ENCODE peak calls at places on chromosomes 11 and 22, in six cellular contexts. One of them, this sample, is unnamed.

GRCh38 chr11:126700773-126701554 is 299.6 kb downstream of the KIRREL3 start:
- DNase-seq in astrocyte of the spinal cord: no peak
- DNase-seq in fibroblast of mammary gland: no peak
- DNase-seq in AG10803: peak; percentile 66
- DNase-seq in sigmoid colon: no peak
- DNase-seq in spleen: no peak
- DNase-seq in this sample: no peak

GRCh38 chr11:86360775-86361395 is 13.8 kb upstream of the CCDC81 start:
- DNase-seq in sigmoid colon: no peak
- DNase-seq in fibroblast of mammary gland: peak; percentile 68
- DNase-seq in AG10803: peak; percentile 61
- DNase-seq in spleen: no peak
- DNase-seq in astrocyte of the spinal cord: peak; percentile 67
- DNase-seq in this sample: peak; percentile 52

GRCh38 chr22:26168199-26168915 is 905 bp upstream of the SEZ6L start:
- DNase-seq in astrocyte of the spinal cord: no peak
- DNase-seq in sigmoid colon: no peak
- DNase-seq in spleen: no peak
- DNase-seq in AG10803: no peak
- DNase-seq in fibroblast of mammary gland: no peak
- DNase-seq in this sample: no peak

GRCh38 chr22:40397436-40397835 is 27.0 kb downstream of the SGSM3 start:
- DNase-seq in spleen: no peak
- DNase-seq in astrocyte of the spinal cord: peak; percentile 38
- DNase-seq in fibroblast of mammary gland: no peak
- DNase-seq in AG10803: no peak
- DNase-seq in sigmoid colon: no peak
- DNase-seq in this sample: no peak

GRCh38 chr22:32106930-32107329 is 52.2 kb downstream of the C22orf42 start:
- DNase-seq in spleen: no peak
- DNase-seq in astrocyte of the spinal cord: peak; percentile 9
- DNase-seq in sigmoid colon: no peak
- DNase-seq in AG10803: no peak
- DNase-seq in fibroblast of mammary gland: peak; percentile 5
- DNase-seq in this sample: no peak

GRCh38 chr11:59918987-59919589 is 19.1 kb upstream of the OOSP1 start:
- DNase-seq in fibroblast of mammary gland: peak; percentile 23
- DNase-seq in AG10803: peak; percentile 49
- DNase-seq in sigmoid colon: no peak
- DNase-seq in astrocyte of the spinal cord: peak; percentile 38
- DNase-seq in spleen: no peak
- DNase-seq in this sample: peak; percentile 67

GRCh38 chr22:28111501-28111900 is 192.4 kb upstream of the PITPNB start:
- DNase-seq in fibroblast of mammary gland: peak; percentile 49
- DNase-seq in sigmoid colon: no peak
- DNase-seq in astrocyte of the spinal cord: no peak
- DNase-seq in AG10803: peak; percentile 60
- DNase-seq in spleen: no peak
- DNase-seq in this sample: peak; percentile 8

GRCh38 chr11:114084414-114084813 is 24.9 kb downstream of the ZBTB16 start:
- DNase-seq in sigmoid colon: peak; percentile 51
- DNase-seq in fibroblast of mammary gland: no peak
- DNase-seq in astrocyte of the spinal cord: no peak
- DNase-seq in spleen: no peak
- DNase-seq in AG10803: no peak
- DNase-seq in this sample: no peak

GRCh38 chr11:121578216-121579063 is 125.7 kb upstream of the SORL1-AS1 start:
- DNase-seq in spleen: no peak
- DNase-seq in AG10803: no peak
- DNase-seq in fibroblast of mammary gland: peak; percentile 73
- DNase-seq in sigmoid colon: no peak
- DNase-seq in astrocyte of the spinal cord: peak; percentile 10
- DNase-seq in this sample: no peak

GRCh38 chr11:96102664-96103068 is 178.8 kb upstream of the MTMR2 start:
- DNase-seq in spleen: no peak
- DNase-seq in fibroblast of mammary gland: peak; percentile 45
- DNase-seq in AG10803: peak; percentile 89
- DNase-seq in astrocyte of the spinal cord: peak; percentile 70
- DNase-seq in sigmoid colon: no peak
- DNase-seq in this sample: peak; percentile 58

GRCh38 chr11:57116654-57117053 is 65.1 kb upstream of the LRRC55 start:
- DNase-seq in sigmoid colon: no peak
- DNase-seq in fibroblast of mammary gland: peak; percentile 69
- DNase-seq in astrocyte of the spinal cord: peak; percentile 53
- DNase-seq in AG10803: peak; percentile 55
- DNase-seq in spleen: no peak
- DNase-seq in this sample: peak; percentile 64

GRCh38 chr11:7019500-7020182 is 505 bp downstream of the ZNF214 start:
- DNase-seq in AG10803: no peak
- DNase-seq in astrocyte of the spinal cord: peak; percentile 2
- DNase-seq in fibroblast of mammary gland: peak; percentile 18
- DNase-seq in sigmoid colon: peak; percentile 71
- DNase-seq in spleen: no peak
- DNase-seq in this sample: no peak

GRCh38 chr11:72972541-72973128 is 158.4 kb downstream of the ATG16L2 start:
- DNase-seq in fibroblast of mammary gland: peak; percentile 89
- DNase-seq in astrocyte of the spinal cord: no peak
- DNase-seq in sigmoid colon: no peak
- DNase-seq in spleen: no peak
- DNase-seq in AG10803: peak; percentile 67
- DNase-seq in this sample: peak; percentile 10

GRCh38 chr11:19766206-19766605 is 53.6 kb downstream of the NAV2 start:
- DNase-seq in spleen: no peak
- DNase-seq in astrocyte of the spinal cord: peak; percentile 32
- DNase-seq in fibroblast of mammary gland: peak; percentile 52
- DNase-seq in sigmoid colon: no peak
- DNase-seq in AG10803: no peak
- DNase-seq in this sample: peak; percentile 16

GRCh38 chr22:36385491-36386350 is 2.0 kb downstream of the MYH9 start:
- DNase-seq in fibroblast of mammary gland: peak; percentile 55
- DNase-seq in sigmoid colon: peak; percentile 90
- DNase-seq in astrocyte of the spinal cord: peak; percentile 30
- DNase-seq in AG10803: peak; percentile 63
- DNase-seq in spleen: peak; percentile 81
- DNase-seq in this sample: peak; percentile 70

GRCh38 chr11:76041208-76041607 is 165.1 kb downstream of the WNT11 start:
- DNase-seq in spleen: no peak
- DNase-seq in AG10803: no peak
- DNase-seq in fibroblast of mammary gland: no peak
- DNase-seq in sigmoid colon: no peak
- DNase-seq in astrocyte of the spinal cord: no peak
- DNase-seq in this sample: no peak
- TF ChIP-seq CTCF in spleen: no peak
- TF ChIP-seq CTCF in AG10803: no peak
- TF ChIP-seq CTCF in fibroblast of mammary gland: no peak
- TF ChIP-seq CTCF in sigmoid colon: no peak
- TF ChIP-seq CTCF in astrocyte of the spinal cord: no peak
- TF ChIP-seq CTCF in this sample: no peak

GRCh38 chr11:12122083-12122482 is 11.7 kb downstream of the MICAL2 start:
- DNase-seq in astrocyte of the spinal cord: no peak
- DNase-seq in sigmoid colon: no peak
- DNase-seq in fibroblast of mammary gland: no peak
- DNase-seq in AG10803: no peak
- DNase-seq in spleen: no peak
- DNase-seq in this sample: no peak
- TF ChIP-seq CTCF in astrocyte of the spinal cord: peak; percentile 47
- TF ChIP-seq CTCF in sigmoid colon: peak; percentile 29
- TF ChIP-seq CTCF in fibroblast of mammary gland: peak; percentile 38
- TF ChIP-seq CTCF in AG10803: peak; percentile 36
- TF ChIP-seq CTCF in spleen: no peak
- TF ChIP-seq CTCF in this sample: peak; percentile 72

GRCh38 chr22:24707477-24707816 is 67.1 kb downstream of the PIWIL3 start:
- DNase-seq in astrocyte of the spinal cord: no peak
- DNase-seq in spleen: no peak
- DNase-seq in AG10803: no peak
- DNase-seq in fibroblast of mammary gland: no peak
- DNase-seq in sigmoid colon: no peak
- DNase-seq in this sample: no peak
- TF ChIP-seq CTCF in astrocyte of the spinal cord: no peak
- TF ChIP-seq CTCF in spleen: no peak
- TF ChIP-seq CTCF in AG10803: no peak
- TF ChIP-seq CTCF in fibroblast of mammary gland: no peak
- TF ChIP-seq CTCF in sigmoid colon: no peak
- TF ChIP-seq CTCF in this sample: no peak

DNA sequence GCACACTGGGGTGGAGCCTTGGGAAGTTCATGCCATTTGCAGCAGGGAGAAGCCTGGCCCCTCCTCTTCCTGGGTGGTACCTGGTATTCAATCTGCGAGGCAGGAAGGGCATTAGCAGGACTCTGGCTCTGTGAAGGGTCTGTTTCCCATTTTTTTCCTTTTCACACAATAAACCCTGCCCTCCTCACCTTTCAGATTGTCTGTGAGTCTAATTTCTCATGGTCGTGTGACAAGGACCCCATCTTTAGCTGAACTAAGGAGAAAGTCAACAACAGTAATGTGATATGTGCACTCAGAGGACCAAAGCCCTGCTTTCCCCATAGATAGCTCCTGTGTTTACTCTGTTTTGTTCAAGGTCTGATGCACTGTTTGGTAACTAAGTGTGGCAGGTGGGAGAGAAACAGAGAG is 26.6 kb upstream of the CASP4 start:
- DNase-seq in spleen: no peak
- DNase-seq in sigmoid colon: no peak
- DNase-seq in AG10803: no peak
- DNase-seq in fibroblast of mammary gland: no peak
- DNase-seq in astrocyte of the spinal cord: no peak
- DNase-seq in this sample: no peak
- TF ChIP-seq CTCF in spleen: no peak
- TF ChIP-seq CTCF in sigmoid colon: no peak
- TF ChIP-seq CTCF in AG10803: no peak
- TF ChIP-seq CTCF in fibroblast of mammary gland: no peak
- TF ChIP-seq CTCF in astrocyte of the spinal cord: no peak
- TF ChIP-seq CTCF in this sample: no peak

GRCh38 chr11:45535033-45535432 is 130.4 kb downstream of the CHST1 start:
- DNase-seq in astrocyte of the spinal cord: no peak
- DNase-seq in sigmoid colon: no peak
- DNase-seq in spleen: no peak
- DNase-seq in fibroblast of mammary gland: no peak
- DNase-seq in AG10803: no peak
- DNase-seq in this sample: no peak
- TF ChIP-seq CTCF in astrocyte of the spinal cord: no peak
- TF ChIP-seq CTCF in sigmoid colon: no peak
- TF ChIP-seq CTCF in spleen: no peak
- TF ChIP-seq CTCF in fibroblast of mammary gland: no peak
- TF ChIP-seq CTCF in AG10803: no peak
- TF ChIP-seq CTCF in this sample: no peak

GRCh38 chr11:102266111-102266510 is 51.2 kb upstream of the BIRC3 start:
- DNase-seq in astrocyte of the spinal cord: no peak
- DNase-seq in fibroblast of mammary gland: peak; percentile 70
- DNase-seq in AG10803: peak; percentile 63
- DNase-seq in spleen: no peak
- DNase-seq in sigmoid colon: no peak
- DNase-seq in this sample: peak; percentile 44

GRCh38 chr11:102267602-102268001 is 49.7 kb upstream of the BIRC3 start:
- DNase-seq in fibroblast of mammary gland: peak; percentile 84
- DNase-seq in astrocyte of the spinal cord: peak; percentile 56
- DNase-seq in spleen: no peak
- DNase-seq in sigmoid colon: no peak
- DNase-seq in AG10803: peak; percentile 61
- DNase-seq in this sample: peak; percentile 78

GRCh38 chr11:102269927-102270326 is 47.4 kb upstream of the BIRC3 start:
- DNase-seq in spleen: no peak
- DNase-seq in astrocyte of the spinal cord: peak; percentile 69
- DNase-seq in fibroblast of mammary gland: peak; percentile 70
- DNase-seq in sigmoid colon: no peak
- DNase-seq in AG10803: peak; percentile 31
- DNase-seq in this sample: peak; percentile 73

GRCh38 chr11:102268985-102269470 is 48.3 kb upstream of the BIRC3 start:
- DNase-seq in spleen: no peak
- DNase-seq in sigmoid colon: no peak
- DNase-seq in AG10803: no peak
- DNase-seq in astrocyte of the spinal cord: no peak
- DNase-seq in fibroblast of mammary gland: no peak
- DNase-seq in this sample: no peak

GRCh38 chr11:102268083-102268984 is 49.0 kb upstream of the BIRC3 start:
- DNase-seq in sigmoid colon: peak; percentile 85
- DNase-seq in AG10803: peak; percentile 67
- DNase-seq in spleen: peak; percentile 90
- DNase-seq in astrocyte of the spinal cord: peak; percentile 65
- DNase-seq in fibroblast of mammary gland: peak; percentile 75
- DNase-seq in this sample: no peak
- TF ChIP-seq CTCF in sigmoid colon: no peak
- TF ChIP-seq CTCF in AG10803: peak; percentile 33
- TF ChIP-seq CTCF in spleen: no peak
- TF ChIP-seq CTCF in astrocyte of the spinal cord: peak; percentile 50
- TF ChIP-seq CTCF in fibroblast of mammary gland: peak; percentile 41
- TF ChIP-seq CTCF in this sample: no peak

DNA sequence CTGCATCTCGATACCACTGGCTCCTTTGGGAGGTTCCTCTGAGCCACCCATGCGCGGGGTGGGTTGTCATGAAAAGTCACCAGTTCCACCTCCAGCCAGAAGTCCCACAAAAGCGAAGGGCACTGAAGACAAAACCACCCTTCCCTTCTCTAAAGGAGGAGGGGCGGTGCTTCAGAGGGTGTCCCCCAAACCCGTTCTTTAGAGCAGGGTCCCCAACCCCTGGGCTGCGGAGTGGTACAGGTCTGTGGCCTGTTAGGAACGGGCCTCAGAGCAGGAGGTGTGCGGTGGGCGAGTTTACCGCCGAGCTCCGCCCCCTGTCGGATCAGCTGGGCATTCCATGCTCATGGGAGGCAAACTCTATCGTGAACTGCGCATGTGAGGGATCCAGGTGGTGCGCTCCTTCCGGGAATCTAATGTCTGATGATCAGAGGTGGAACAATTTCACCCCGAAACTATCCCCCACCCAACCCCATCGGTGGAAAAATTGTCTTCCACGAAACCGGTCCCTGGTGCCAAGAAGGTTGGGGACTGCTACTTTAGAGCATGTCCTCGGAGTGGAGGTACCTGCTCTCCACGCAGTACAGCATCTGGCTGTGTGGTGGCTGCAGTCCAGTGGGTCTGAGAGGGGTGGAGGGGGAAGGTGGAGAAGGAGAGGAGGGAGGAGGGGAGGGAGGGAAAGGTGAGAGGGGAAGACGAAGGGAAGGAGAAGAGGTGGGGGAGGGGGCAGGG is 72.9 kb upstream of the SEPTIN5 start:
- DNase-seq in AG10803: no peak
- DNase-seq in sigmoid colon: no peak
- DNase-seq in astrocyte of the spinal cord: no peak
- DNase-seq in fibroblast of mammary gland: no peak
- DNase-seq in spleen: no peak
- DNase-seq in this sample: no peak
- TF ChIP-seq CTCF in AG10803: peak; percentile 43
- TF ChIP-seq CTCF in sigmoid colon: no peak
- TF ChIP-seq CTCF in astrocyte of the spinal cord: peak; percentile 55
- TF ChIP-seq CTCF in fibroblast of mammary gland: peak; percentile 32
- TF ChIP-seq CTCF in spleen: no peak
- TF ChIP-seq CTCF in this sample: peak; percentile 71

This sample was measured in HFFc6.